ENCODE peak calls at places on chromosomes 6 and 20, in six cellular contexts. F is activated naive CD8-positive, alpha-beta T cell treated with anti-CD3 and anti-CD28 coated beads, Interleukin-2, amount 50 U/mL, for 24 hours; V is GM13976; S is lower lobe of right lung; J is activated naive CD4-positive, alpha-beta T cell treated with anti-CD3 and anti-CD28 coated beads, Interleukin-2, amount 10 ng/mL, durations not matched to agents 7 days and 5 days; O is CD8-positive, alpha-beta memory T cell. E is an unnamed sample.
A peak's percentile ranks its signal among the peaks of the same experiment; 100 is the strongest.

GRCh38 chr20:11246251-11246775 is 572.5 kb upstream of the JAG1 start:
- DNase-seq in F (no peak), V (no peak), S (no peak), J (no peak), O (no peak), E (no peak)

GRCh38 chr6:104540743-104541142 is 319.0 kb downstream of the HACE1 start:
- DNase-seq in F (no peak), V (no peak), S (no peak), J (no peak), O (no peak), E (no peak)

GRCh38 chr6:79410806-79411205 is 126.4 kb downstream of the LCA5 start:
- DNase-seq in F (no peak), V (no peak), S (no peak), J (no peak), O (no peak), E (no peak)

GRCh38 chr6:163301721-163302635 is 112.5 kb upstream of the QKI start:
- DNase-seq in F (no peak), V (no peak), S (no peak), J (no peak), O (no peak), E (no peak)

GRCh38 chr6:104326173-104327001 is 533.3 kb downstream of the HACE1 start:
- DNase-seq in F (no peak), V (no peak), S (no peak), J (no peak), O (no peak), E (no peak)

GRCh38 chr20:21288587-21289370 is 14.4 kb upstream of the XRN2 start:
- DNase-seq in F (no peak), V (no peak), S (no peak), J (no peak), O (no peak), E (no peak)

GRCh38 chr6:144797881-144798589 is 512.9 kb downstream of the UTRN start:
- DNase-seq in F (no peak), V (no peak), S (no peak), J (no peak), O (no peak), E (no peak)

GRCh38 chr20:48006036-48006833 is 221.0 kb upstream of the SULF2 start:
- DNase-seq in F (no peak), V (no peak), S (no peak), J (no peak), O (no peak), E (no peak)

GRCh38 chr20:31278178-31278577 is 20.7 kb downstream of the DEFB115 start:
- DNase-seq in F (no peak), V (no peak), S (no peak), J (no peak), O (no peak), E (no peak)

GRCh38 chr6:2181567-2181966 is 63.8 kb downstream of the GMDS start:
- DNase-seq in F (no peak), V (no peak), S (no peak), J (no peak), O (no peak), E (no peak)

GRCh38 chr20:12153616-12154015 is 235.9 kb downstream of the BTBD3 start:
- DNase-seq in F (no peak), V (no peak), S (no peak), J (no peak), O (no peak), E (no peak)

GRCh38 chr6:68572525-68572924 is 62.6 kb upstream of the ADGRB3 start:
- DNase-seq in F (peak; percentile 3), V (peak; percentile 40), S (no peak), J (no peak), O (no peak), E (no peak)

GRCh38 chr6:15417811-15418210 is 171.9 kb downstream of the JARID2 start:
- DNase-seq in F (peak; percentile 50), V (no peak), S (no peak), J (peak; percentile 39), O (no peak), E (no peak)

GRCh38 chr20:12383770-12384304 is 466.1 kb downstream of the BTBD3 start:
- DNase-seq in F (no peak), V (no peak), S (no peak), J (no peak), O (no peak), E (no peak)

GRCh38 chr20:22775671-22776139 is 191.3 kb upstream of the FOXA2 start:
- DNase-seq in F (no peak), V (no peak), S (no peak), J (no peak), O (no peak), E (no peak)